ENCODE peak calls at places on chromosome 5, in six cellular contexts. U, L, Y, N, S and X are unnamed samples.

GRCh38 chr5:178282391-178282790 is 49.8 kb upstream of the PHYKPL start:
- DNase-seq in U (no peak), L (no peak), Y (no peak), N (no peak), S (no peak), X (no peak)

GRCh38 chr5:59266410-59266809 is 627.1 kb downstream of the PDE4D start:
- DNase-seq in U (no peak), L (no peak), Y (no peak), N (no peak), S (no peak), X (peak)

GRCh38 chr5:134510970-134511795 is 14.3 kb upstream of the JADE2 start:
- DNase-seq in U (peak), L (peak), Y (no peak), N (no peak), S (no peak), X (peak)

GRCh38 chr5:171317225-171317624 is 8.2 kb downstream of the TLX3 start:
- DNase-seq in U (no peak), L (no peak), Y (no peak), N (no peak), S (no peak), X (peak)

GRCh38 chr5:95876782-95877181 is 54.3 kb upstream of the GLRX start:
- DNase-seq in U (no peak), L (no peak), Y (no peak), N (no peak), S (no peak), X (no peak)

GRCh38 chr5:1522601-1523479 is 920 bp downstream of the LPCAT1 start:
- DNase-seq in U (no peak), L (peak), Y (no peak), N (peak), S (no peak), X (peak)

GRCh38 chr5:79547429-79547822 is 33.5 kb upstream of the HOMER1 start:
- DNase-seq in U (no peak), L (no peak), Y (no peak), N (no peak), S (no peak), X (no peak)

GRCh38 chr5:37667846-37668245 is 172.0 kb downstream of the GDNF start:
- DNase-seq in U (no peak), L (no peak), Y (no peak), N (no peak), S (no peak), X (no peak)

GRCh38 chr5:155700333-155700732 is 626.6 kb upstream of the SGCD start:
- DNase-seq in U (no peak), L (no peak), Y (no peak), N (no peak), S (no peak), X (no peak)

GRCh38 chr5:95382843-95383242 is 8.3 kb upstream of the FAM81B start:
- DNase-seq in U (no peak), L (no peak), Y (no peak), N (no peak), S (no peak), X (no peak)

GRCh38 chr5:38323645-38324295 is 65.4 kb downstream of the EGFLAM start:
- DNase-seq in U (peak), L (no peak), Y (no peak), N (no peak), S (no peak), X (no peak)

GRCh38 chr5:78719504-78720233 is 71.1 kb upstream of the LHFPL2 start:
- DNase-seq in U (no peak), L (no peak), Y (no peak), N (no peak), S (no peak), X (no peak)

DNA sequence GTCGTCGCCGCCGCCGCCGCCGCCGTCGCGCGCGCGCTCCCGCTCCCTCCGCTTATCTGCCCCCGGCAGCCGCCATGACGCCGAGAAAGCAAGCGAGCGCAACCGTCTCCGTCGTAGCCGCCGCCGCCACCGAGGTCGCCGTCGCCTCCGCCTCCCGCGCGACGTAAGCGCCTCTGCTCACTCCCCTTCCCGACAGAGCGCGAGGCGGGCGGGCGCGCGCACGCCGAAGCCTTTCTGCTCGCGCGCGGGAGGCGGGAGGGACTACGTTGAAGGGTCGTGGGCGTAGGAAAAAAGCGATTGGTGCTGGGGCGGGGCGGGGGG is at the start of gene CHD1:
- DNase-seq in U (peak), L (peak), Y (peak), N (peak), S (peak), X (peak)
- TF ChIP-seq POLR2A in U (peak), L (peak), Y (peak), N (no peak), S (no peak), X (peak)

GRCh38 chr5:172868436-172868923 is 34.4 kb downstream of the ERGIC1 start:
- DNase-seq in U (peak), L (no peak), Y (no peak), N (no peak), S (no peak), X (no peak)

GRCh38 chr5:172867761-172868435 is 33.8 kb downstream of the ERGIC1 start:
- DNase-seq in U (peak), L (no peak), Y (no peak), N (no peak), S (no peak), X (no peak)

GRCh38 chr5:172870261-172870806 is 36.3 kb downstream of the ERGIC1 start:
- DNase-seq in U (peak), L (no peak), Y (no peak), N (no peak), S (no peak), X (no peak)

GRCh38 chr5:172869734-172870133 is 35.7 kb downstream of the ERGIC1 start:
- DNase-seq in U (no peak), L (no peak), Y (no peak), N (no peak), S (no peak), X (no peak)

GRCh38 chr5:172868924-172869565 is 35.0 kb downstream of the ERGIC1 start:
- DNase-seq in U (peak), L (no peak), Y (peak), N (peak), S (no peak), X (peak)
- H3K27ac ChIP-seq in U (peak), L (no peak), Y (peak), N (peak), S (peak), X (peak)

GRCh38 chr5:93585054-93585751 is 2.2 kb downstream of the NR2F1 start:
- DNase-seq in U (no peak), L (no peak), Y (no peak), N (no peak), S (no peak), X (peak)
- TF ChIP-seq POLR2A in U (no peak), L (no peak), Y (no peak), N (no peak), S (no peak), X (no peak)

GRCh38 chr5:139414601-139415121 is 10.8 kb upstream of the SPATA24 start:
- DNase-seq in U (no peak), L (no peak), Y (no peak), N (no peak), S (no peak), X (no peak)
- H3K27ac ChIP-seq in U (no peak), L (no peak), Y (peak), N (peak), S (peak), X (no peak)

GRCh38 chr5:129174447-129174846 is 79.9 kb downstream of the ISOC1 start:
- DNase-seq in U (no peak), L (no peak), Y (no peak), N (no peak), S (no peak), X (no peak)

GRCh38 chr5:129177451-129177850 is 82.9 kb downstream of the ISOC1 start:
- DNase-seq in U (no peak), L (no peak), Y (no peak), N (no peak), S (no peak), X (no peak)

GRCh38 chr5:129171194-129171944 is 76.8 kb downstream of the ISOC1 start:
- DNase-seq in U (no peak), L (no peak), Y (no peak), N (no peak), S (no peak), X (no peak)

DNA sequence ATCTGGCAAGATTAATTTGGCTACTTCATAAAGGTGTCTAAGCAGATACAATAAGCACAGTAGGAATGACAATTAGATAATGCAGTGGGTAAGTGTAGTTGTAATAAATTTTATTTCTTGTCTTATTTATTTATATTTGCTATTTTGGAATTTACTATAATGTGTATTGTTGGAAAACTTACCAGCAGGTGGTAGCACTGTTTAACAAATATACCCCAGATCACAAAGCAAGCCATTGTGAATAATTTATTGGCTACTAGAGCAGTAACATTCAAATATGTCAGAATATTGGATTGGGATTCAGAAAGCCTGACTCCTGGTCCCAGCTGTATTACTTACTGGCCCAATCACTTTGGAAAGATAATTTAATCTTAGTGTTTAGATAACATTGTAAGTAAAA is 78.0 kb downstream of the ISOC1 start:
- DNase-seq in U (no peak), L (no peak), Y (no peak), N (no peak), S (no peak), X (no peak)
- TF ChIP-seq POLR2A in U (no peak), L (no peak), Y (no peak), N (no peak), S (no peak), X (no peak)

DNA sequence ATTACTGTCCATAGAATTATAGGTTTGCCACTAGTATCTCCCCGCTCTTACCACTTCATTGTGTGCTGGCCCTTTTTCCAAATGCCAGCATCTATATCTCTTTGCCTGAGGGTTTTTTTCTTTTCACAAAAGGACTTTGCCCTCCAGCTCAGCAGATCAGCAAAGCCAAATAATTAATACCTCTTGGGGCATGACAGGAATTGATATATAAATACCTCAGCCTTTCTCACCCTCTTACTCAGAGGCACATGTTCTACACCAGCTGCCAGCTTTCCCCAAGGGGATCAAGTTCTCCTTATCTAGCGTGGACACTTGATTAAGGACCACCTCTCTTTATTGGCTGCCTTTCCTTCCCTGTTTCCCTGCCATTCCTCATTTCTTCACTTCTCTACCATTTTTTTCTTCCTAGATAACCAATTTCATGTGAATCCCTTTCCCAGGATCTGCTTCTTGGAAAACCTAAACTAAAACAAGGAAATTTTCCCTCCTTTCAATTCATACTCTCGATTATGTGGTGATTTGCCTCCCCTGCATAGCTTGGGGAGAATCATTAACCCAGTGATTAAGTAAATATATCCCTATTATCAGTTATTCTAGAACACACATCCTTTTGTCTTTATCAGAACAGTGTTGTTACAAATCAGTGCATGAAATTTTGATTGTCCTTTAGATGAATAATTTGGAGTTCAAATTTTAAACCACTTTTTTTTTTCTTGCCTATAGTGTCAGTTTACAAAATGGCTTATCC is 6.9 kb upstream of the NUDT12 start:
- DNase-seq in U (peak), L (no peak), Y (no peak), N (peak), S (no peak), X (peak)
- H3K27ac ChIP-seq in U (no peak), L (no peak), Y (no peak), N (peak), S (no peak), X (peak)

GRCh38 chr5:30850871-30851270 is 342.6 kb upstream of the CDH6 start:
- DNase-seq in U (no peak), L (no peak), Y (no peak), N (no peak), S (no peak), X (no peak)

GRCh38 chr5:30849801-30850370 is 343.6 kb upstream of the CDH6 start:
- DNase-seq in U (peak), L (no peak), Y (no peak), N (no peak), S (no peak), X (no peak)

GRCh38 chr5:30845194-30845593 is 348.3 kb upstream of the CDH6 start:
- DNase-seq in U (no peak), L (no peak), Y (no peak), N (no peak), S (no peak), X (no peak)

GRCh38 chr5:30846171-30846570 is 347.3 kb upstream of the CDH6 start:
- DNase-seq in U (no peak), L (no peak), Y (no peak), N (no peak), S (no peak), X (no peak)
- TF ChIP-seq POLR2A in U (no peak), L (no peak), Y (no peak), N (no peak), S (no peak), X (no peak)

GRCh38 chr5:179860301-179860700 is 1.7 kb upstream of the MRNIP start:
- DNase-seq in U (no peak), L (no peak), Y (no peak), N (no peak), S (no peak), X (no peak)

GRCh38 chr5:179858586-179859427 is at the start of gene MRNIP:
- DNase-seq in U (peak), L (peak), Y (peak), N (peak), S (peak), X (peak)

GRCh38 chr5:179862296-179862695 is 3.7 kb upstream of the MRNIP start:
- DNase-seq in U (no peak), L (no peak), Y (no peak), N (no peak), S (no peak), X (no peak)

GRCh38 chr5:179854356-179854755 is 4.3 kb downstream of the MRNIP start:
- DNase-seq in U (no peak), L (no peak), Y (no peak), N (no peak), S (no peak), X (no peak)

GRCh38 chr5:179858241-179858585 is 404 bp downstream of the MRNIP start:
- DNase-seq in U (peak), L (peak), Y (peak), N (peak), S (no peak), X (peak)
- H3K27ac ChIP-seq in U (peak), L (no peak), Y (peak), N (peak), S (peak), X (peak)

GRCh38 chr5:52269395-52269794 is 518.3 kb upstream of the ITGA1 start:
- DNase-seq in U (no peak), L (no peak), Y (no peak), N (no peak), S (no peak), X (peak)

GRCh38 chr5:52269853-52270252 is 517.9 kb upstream of the ITGA1 start:
- DNase-seq in U (no peak), L (no peak), Y (no peak), N (no peak), S (no peak), X (no peak)
- TF ChIP-seq POLR2A in U (no peak), L (no peak), Y (no peak), N (no peak), S (no peak), X (no peak)